ENCODE peak calls at places on chromosomes 6 and 20, in six cellular contexts. S is endothelial cell, Z is GM04504, E is NT2/D1, V is RWPE1, K is HFFc6. C is an unnamed sample.

GRCh38 chr6:12522347-12522746 is 194.2 kb upstream of the PHACTR1 start:
- DNase-seq in S (no peak), Z (no peak), E (no peak), V (no peak), K (peak; percentile 4), C (no peak)

GRCh38 chr20:17442588-17442987 is 88.6 kb downstream of the BFSP1 start:
- DNase-seq in S (peak; percentile 13), Z (no peak), E (peak; percentile 16), V (no peak), K (no peak), C (no peak)

GRCh38 chr6:13526339-13526717 is 38.9 kb upstream of the GFOD1 start:
- DNase-seq in S (no peak), Z (no peak), E (no peak), V (no peak), K (no peak), C (no peak)

GRCh38 chr6:128305228-128305627 is 215.2 kb downstream of the PTPRK start:
- DNase-seq in S (no peak), Z (peak; percentile 3), E (no peak), V (no peak), K (peak; percentile 13), C (no peak)

GRCh38 chr6:52337633-52338290 is 24.2 kb upstream of the PAQR8 start:
- DNase-seq in S (no peak), Z (no peak), E (no peak), V (no peak), K (no peak), C (no peak)

GRCh38 chr6:49030621-49031020 is 432.4 kb downstream of the MMUT start:
- DNase-seq in S (no peak), Z (peak; percentile 15), E (no peak), V (no peak), K (peak; percentile 45), C (no peak)

GRCh38 chr20:44211177-44212039 is 837 bp upstream of the OSER1 start:
- DNase-seq in S (no peak), Z (no peak), E (no peak), V (no peak), K (peak; percentile 28), C (no peak)

GRCh38 chr6:168208854-168209253 is 110.7 kb downstream of the DACT2 start:
- DNase-seq in S (no peak), Z (no peak), E (peak; percentile 77), V (no peak), K (no peak), C (no peak)

GRCh38 chr20:10603971-10604864 is 69.6 kb downstream of the JAG1 start:
- DNase-seq in S (no peak), Z (peak; percentile 84), E (no peak), V (peak; percentile 87), K (peak; percentile 77), C (peak; percentile 70)

GRCh38 chr20:40945754-40946451 is 82.7 kb upstream of the TOP1 start:
- DNase-seq in S (peak; percentile 68), Z (no peak), E (peak; percentile 86), V (peak; percentile 49), K (peak; percentile 21), C (no peak)

GRCh38 chr6:56022678-56023077 is 147.3 kb upstream of the BMP5 start:
- DNase-seq in S (no peak), Z (no peak), E (no peak), V (no peak), K (no peak), C (no peak)

GRCh38 chr6:111850288-111850937 is 22.8 kb downstream of the FYN start:
- DNase-seq in S (no peak), Z (no peak), E (no peak), V (no peak), K (no peak), C (no peak)

GRCh38 chr6:120357447-120357846 is 976.8 kb downstream of the TBC1D32 start:
- DNase-seq in S (no peak), Z (no peak), E (no peak), V (no peak), K (no peak), C (no peak)

GRCh38 chr20:62929051-62929538 is 2.8 kb upstream of the DIDO1 start:
- DNase-seq in S (peak; percentile 80), Z (no peak), E (peak; percentile 74), V (peak; percentile 90), K (peak; percentile 21), C (no peak)

GRCh38 chr20:12049125-12049524 is 131.4 kb downstream of the BTBD3 start:
- DNase-seq in S (no peak), Z (no peak), E (no peak), V (no peak), K (peak; percentile 41), C (peak; percentile 24)

GRCh38 chr6:74434165-74434564 is 738.2 kb downstream of the CD109 start:
- DNase-seq in S (no peak), Z (no peak), E (no peak), V (no peak), K (no peak), C (no peak)

GRCh38 chr6:127761084-127761483 is 139.8 kb downstream of the THEMIS start:
- DNase-seq in S (no peak), Z (no peak), E (no peak), V (no peak), K (no peak), C (no peak)

GRCh38 chr6:43724914-43725642 is 37.5 kb upstream of the MRPS18A start:
- DNase-seq in S (no peak), Z (no peak), E (no peak), V (peak; percentile 93), K (peak; percentile 13), C (peak; percentile 63)

C was measured in AG04450.